ENCODE peak calls at places on chromosomes 12 and 14, in ten cellular contexts. N, W, F, J, R, I, X, U, B and G are unnamed samples.
A peak's percentile ranks its signal among the peaks of the same experiment; 100 is the strongest.

GRCh38 chr14:30600907-30601578 is 21.1 kb upstream of the SCFD1 start:
- DNase-seq in N (no peak), W (no peak), F (no peak), J (no peak), R (no peak), I (no peak), X (no peak), U (no peak), B (no peak), G (no peak)

GRCh38 chr14:106372870-106373657 is 846.7 kb downstream of the TMEM121 start:
- DNase-seq in N (no peak), W (no peak), F (peak; percentile 30), J (peak; percentile 45), R (peak; percentile 73), I (no peak), X (peak; percentile 67), U (peak; percentile 51), B (peak; percentile 12), G (no peak)

GRCh38 chr12:28872654-28873268 is 276.3 kb upstream of the FAR2 start:
- DNase-seq in N (peak; percentile 70), W (no peak), F (peak; percentile 90), J (no peak), R (peak; percentile 33), I (peak; percentile 71), X (peak; percentile 44), U (peak; percentile 69), B (peak; percentile 10), G (peak; percentile 1)

GRCh38 chr14:101781240-101782061 is 19.9 kb downstream of the PPP2R5C start:
- DNase-seq in N (no peak), W (no peak), F (no peak), J (no peak), R (no peak), I (no peak), X (no peak), U (no peak), B (no peak), G (no peak)

GRCh38 chr12:103799504-103800251 is 41.4 kb downstream of the NT5DC3 start:
- DNase-seq in N (peak; percentile 72), W (no peak), F (no peak), J (peak; percentile 54), R (peak; percentile 74), I (no peak), X (peak; percentile 72), U (peak; percentile 70), B (peak; percentile 82), G (peak; percentile 91)

GRCh38 chr12:131422744-131423143 is 288.1 kb upstream of the SFSWAP start:
- DNase-seq in N (no peak), W (no peak), F (no peak), J (no peak), R (no peak), I (no peak), X (no peak), U (no peak), B (no peak), G (no peak)

GRCh38 chr14:76257111-76257803 is 105.5 kb downstream of the GPATCH2L start:
- DNase-seq in N (no peak), W (peak; percentile 86), F (no peak), J (no peak), R (no peak), I (no peak), X (no peak), U (no peak), B (no peak), G (no peak)

GRCh38 chr14:103233328-103233727 is 100.7 kb upstream of the EIF5 start:
- DNase-seq in N (no peak), W (no peak), F (no peak), J (no peak), R (no peak), I (no peak), X (no peak), U (no peak), B (no peak), G (no peak)